ENCODE peak calls at places on chromosomes 5 and 9, in four cellular contexts. Q, C, R and V are unnamed samples.

GRCh38 chr5:1334831-1335539 is 9.9 kb downstream of the CLPTM1L start:
- DNase-seq in C (no peak), R (no peak), Q (no peak), V (no peak)

GRCh38 chr5:68683632-68684035 is 410.2 kb upstream of the SLC30A5 start:
- DNase-seq in C (peak; percentile 20), R (no peak), Q (no peak), V (no peak)

GRCh38 chr5:121273818-121274433 is 577.8 kb upstream of the FTMT start:
- DNase-seq in C (no peak), R (no peak), Q (no peak), V (no peak)

GRCh38 chr5:107651326-107651725 is 19.4 kb downstream of the EFNA5 start:
- DNase-seq in R (no peak), C (no peak), Q (no peak), V (no peak)

GRCh38 chr5:17216176-17216973 is 1.1 kb upstream of the BASP1 start:
- DNase-seq in Q (peak; percentile 82), C (peak; percentile 70), R (peak; percentile 84), V (peak; percentile 74)

GRCh38 chr5:147504001-147504400 is 5.9 kb downstream of the DPYSL3 start:
- DNase-seq in C (peak; percentile 59), Q (no peak), R (no peak), V (no peak)

GRCh38 chr5:3190930-3191329 is 404.7 kb upstream of the IRX1 start:
- DNase-seq in C (no peak), R (no peak), Q (no peak), V (no peak)

GRCh38 chr9:642014-642413 is 199.5 kb upstream of the DMRT1 start:
- DNase-seq in Q (no peak), C (no peak), R (no peak), V (no peak)

GRCh38 chr5:1139806-1140187 is 27.9 kb upstream of the SLC12A7 start:
- DNase-seq in C (no peak), R (no peak), Q (no peak), V (no peak)

GRCh38 chr5:109105631-109106267 is 304.0 kb downstream of the PJA2 start:
- DNase-seq in Q (no peak), R (no peak), C (peak; percentile 13), V (no peak)

GRCh38 chr5:1502046-1502736 is 21.6 kb downstream of the LPCAT1 start:
- DNase-seq in C (peak; percentile 36), R (no peak), Q (peak; percentile 50), V (peak; percentile 62)

GRCh38 chr9:95516736-95517558 is at the start of gene PTCH1:
- DNase-seq in R (no peak), C (no peak), Q (peak; percentile 79), V (peak; percentile 78)

GRCh38 chr9:137486141-137486490 is 27.0 kb upstream of the NSMF start:
- DNase-seq in Q (no peak), C (no peak), R (no peak), V (no peak)

GRCh38 chr9:91419222-91420191 is 4.1 kb downstream of the NFIL3 start:
- DNase-seq in Q (no peak), R (no peak), C (peak; percentile 28), V (peak; percentile 69)

GRCh38 chr9:85484235-85484634 is 257.5 kb downstream of the AGTPBP1 start:
- DNase-seq in Q (no peak), C (no peak), R (no peak), V (no peak)

GRCh38 chr9:77513457-77513856 is 134.7 kb downstream of the GNA14 start:
- DNase-seq in R (no peak), C (no peak), Q (no peak), V (no peak)

GRCh38 chr5:60205071-60205470 is 311.5 kb upstream of the PDE4D start:
- DNase-seq in Q (no peak), C (no peak), R (no peak), V (no peak)

GRCh38 chr5:125041798-125042197 is 295.4 kb upstream of the ZNF608 start:
- DNase-seq in R (no peak), Q (no peak), C (no peak), V (no peak)

GRCh38 chr9:104895572-104895971 is 32.4 kb downstream of the ABCA1 start:
- DNase-seq in C (no peak), R (no peak), Q (no peak), V (no peak)

GRCh38 chr5:39214912-39215709 is 4.3 kb downstream of the FYB1 start:
- DNase-seq in R (no peak), C (no peak), Q (no peak), V (peak; percentile 72)

GRCh38 chr9:71768388-71769174 is at the start of gene CEMIP2:
- DNase-seq in Q (peak; percentile 94), C (peak; percentile 90), R (peak; percentile 91), V (peak; percentile 91)
- TF ChIP-seq CTCF in Q (peak; percentile 5), C (no peak), R (no peak), V (no peak)

GRCh38 chr9:69548676-69549075 is 123.5 kb downstream of the APBA1 start:
- DNase-seq in R (no peak), C (no peak), Q (no peak), V (no peak)

GRCh38 chr9:69549310-69550202 is 122.6 kb downstream of the APBA1 start:
- DNase-seq in Q (no peak), R (no peak), C (peak; percentile 17), V (peak; percentile 46)

GRCh38 chr9:69542942-69543704 is 129.0 kb downstream of the APBA1 start:
- DNase-seq in Q (no peak), C (no peak), R (no peak), V (no peak)

GRCh38 chr9:69542048-69542447 is 130.1 kb downstream of the APBA1 start:
- DNase-seq in C (no peak), Q (no peak), R (no peak), V (no peak)

GRCh38 chr9:69546265-69546664 is 125.9 kb downstream of the APBA1 start:
- DNase-seq in Q (peak; percentile 41), R (no peak), C (no peak), V (no peak)
- TF ChIP-seq CTCF in Q (peak; percentile 8), R (no peak), C (no peak), V (no peak)

GRCh38 chr9:113803811-113804589 is 72.1 kb upstream of the ZNF618 start:
- DNase-seq in C (no peak), Q (no peak), R (no peak), V (no peak)
- TF ChIP-seq CTCF in C (no peak), Q (no peak), R (no peak), V (no peak)

GRCh38 chr5:179337227-179338122 is 7.8 kb downstream of the ADAMTS2 start:
- DNase-seq in R (no peak), Q (no peak), C (no peak), V (no peak)

GRCh38 chr5:179340465-179340864 is 4.8 kb downstream of the ADAMTS2 start:
- DNase-seq in C (no peak), Q (no peak), R (no peak), V (no peak)

GRCh38 chr5:179338123-179338676 is 7.1 kb downstream of the ADAMTS2 start:
- DNase-seq in C (no peak), R (no peak), Q (no peak), V (no peak)

GRCh38 chr5:179339996-179340395 is 5.3 kb downstream of the ADAMTS2 start:
- DNase-seq in C (no peak), R (no peak), Q (no peak), V (no peak)

DNA sequence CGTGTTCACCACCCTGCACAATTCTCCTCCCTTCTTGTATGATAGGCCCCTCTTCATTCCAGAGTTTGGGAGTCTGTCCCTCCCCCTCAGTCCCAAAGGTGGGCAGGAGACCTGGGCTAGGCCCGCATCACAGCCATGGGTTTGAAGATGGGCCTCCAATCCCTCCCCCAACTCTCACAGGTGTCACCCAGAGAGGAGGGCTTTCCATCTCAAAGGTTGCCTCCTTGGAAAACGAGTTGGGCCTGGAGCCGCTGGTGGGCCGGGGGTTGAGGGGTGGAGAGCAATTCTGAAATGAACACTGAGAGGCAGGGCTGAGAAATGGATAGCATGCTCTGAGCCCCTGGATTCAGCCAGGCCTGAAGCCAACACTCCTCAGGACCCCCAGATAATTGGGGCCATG is 6.2 kb downstream of the ADAMTS2 start:
- DNase-seq in C (no peak), Q (no peak), R (no peak), V (no peak)
- TF ChIP-seq CTCF in C (no peak), Q (no peak), R (no peak), V (no peak)

DNA sequence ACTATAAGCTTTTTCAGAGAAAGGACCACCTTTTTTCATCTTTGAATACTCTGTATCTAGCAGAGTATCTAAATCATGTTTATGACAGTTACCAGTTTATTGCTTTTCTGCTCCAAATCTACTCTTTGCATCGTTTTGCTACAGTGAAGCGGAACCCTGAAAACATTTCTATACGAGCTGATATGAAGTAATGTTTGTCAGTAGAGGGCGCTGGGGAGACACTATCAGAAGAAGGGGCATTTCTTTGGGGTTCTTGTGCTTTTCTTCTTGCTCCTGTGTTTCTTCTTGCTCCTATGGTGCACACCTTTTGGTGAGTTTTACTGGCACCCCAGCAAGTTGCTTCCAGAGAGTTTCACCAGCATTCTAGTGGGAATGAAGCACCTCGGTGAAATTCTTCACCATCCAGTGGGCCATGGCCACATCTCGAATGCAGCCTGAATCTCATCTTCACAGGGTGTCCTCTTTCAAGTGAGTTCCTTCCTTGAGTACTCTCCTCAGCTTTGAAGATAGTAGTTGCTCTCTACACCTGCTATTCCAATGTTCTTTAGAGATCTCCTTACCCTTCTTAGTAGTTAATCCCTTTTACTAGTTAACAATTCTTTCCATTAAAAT is 98.4 kb downstream of the FGF1 start:
- DNase-seq in R (no peak), Q (no peak), C (peak; percentile 40), V (peak; percentile 62)
- TF ChIP-seq CTCF in R (peak; percentile 22), Q (no peak), C (peak; percentile 23), V (peak; percentile 71)

DNA sequence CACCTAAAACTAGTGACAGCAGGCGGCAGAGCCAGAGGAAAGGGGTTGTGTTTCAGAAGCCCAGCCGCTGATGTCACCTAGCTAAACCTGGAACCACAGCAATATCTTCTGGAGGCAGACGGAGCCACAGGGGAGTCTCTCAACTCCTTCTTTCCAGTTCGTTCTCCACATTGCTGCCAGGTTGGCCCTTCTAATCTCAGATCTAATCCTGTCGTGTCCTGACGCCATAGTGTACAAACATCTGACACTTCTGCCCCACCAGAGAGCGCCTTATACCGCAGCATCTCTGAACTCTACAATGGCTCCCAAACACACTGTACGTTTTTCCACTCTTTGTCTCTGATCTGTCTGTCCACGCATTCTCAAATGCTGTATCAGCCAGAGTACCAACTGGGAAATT is 240.0 kb downstream of the SMARCA2 start:
- DNase-seq in C (no peak), Q (no peak), R (no peak), V (no peak)
- TF ChIP-seq CTCF in C (no peak), Q (no peak), R (no peak), V (no peak)